ENCODE peak calls at places on chromosomes 7 and 10, in ten cellular contexts. U is activated T-cell treated with anti-CD3 and anti-CD28 coated beads for 1 hour; Q is NCI-H2029; V is activated T-helper 1 cell treated with anti-CD3 and anti-CD28 coated beads, Interleukin-12 subunit alpha, Interleukin-12 subunit beta, Interleukin-2, Interleukin-4 antibody, amounts not matched to agents 30 ng/mL and 10 ng/mL and 1 ng/mL, durations not matched to agents 14 hours and 24 hours and 36 hours; R is activated CD4-positive, alpha-beta T cell treated with anti-CD3 and anti-CD28 coated beads, Interleukin-2, amount 50 U/mL, for 1 hour; E is T-helper 2 cell; L is GM10248; B is NCI-H748 treated with DMSO at 0.1 percent for 48 hours; T is stimulated activated CD8-positive, alpha-beta memory T cell treated with anti-CD3 and anti-CD28 coated beads, Interleukin-15, amount 100 ng/mL, for 4 hours; S is pulmonary artery endothelial cell. A is an unnamed sample.

GRCh38 chr7:26397326-26397725 is 105.7 kb downstream of the SNX10 start:
- DNase-seq in U (no peak), Q (no peak), V (no peak), R (no peak), E (no peak), L (no peak), B (no peak), T (no peak), S (no peak), A (no peak)

GRCh38 chr10:128921389-128922022 is 545.5 kb upstream of the MGMT start:
- DNase-seq in U (no peak), Q (no peak), V (no peak), R (no peak), E (no peak), L (no peak), B (no peak), T (no peak), S (no peak), A (no peak)

GRCh38 chr7:135718794-135719436 is 9.1 kb downstream of the SLC13A4 start:
- DNase-seq in U (no peak), Q (no peak), V (no peak), R (no peak), E (no peak), L (no peak), B (peak), T (no peak), S (no peak), A (no peak)

GRCh38 chr7:157905740-157906461 is 569.1 kb downstream of the DNAJB6 start:
- DNase-seq in U (no peak), Q (peak), V (no peak), R (no peak), E (no peak), L (no peak), B (no peak), T (no peak), S (no peak), A (no peak)

GRCh38 chr10:43287056-43288007 is 20.5 kb upstream of the RASGEF1A start:
- DNase-seq in U (peak), Q (peak), V (peak), R (peak), E (peak), L (no peak), B (no peak), T (no peak), S (no peak), A (peak)

GRCh38 chr10:110802090-110802489 is 69.6 kb upstream of the PDCD4 start:
- DNase-seq in U (no peak), Q (no peak), V (no peak), R (no peak), E (no peak), L (no peak), B (no peak), T (no peak), S (no peak), A (no peak)

GRCh38 chr10:84108797-84109196 is 30.5 kb upstream of the GHITM start:
- DNase-seq in U (no peak), Q (no peak), V (no peak), R (no peak), E (no peak), L (no peak), B (no peak), T (no peak), S (no peak), A (no peak)

GRCh38 chr10:122515022-122515424 is 45.5 kb upstream of the DMBT1 start:
- DNase-seq in U (no peak), Q (no peak), V (no peak), R (no peak), E (no peak), L (no peak), B (no peak), T (no peak), S (no peak), A (no peak)

GRCh38 chr10:26407406-26407969 is 30.7 kb upstream of the APBB1IP start:
- DNase-seq in U (no peak), Q (no peak), V (no peak), R (no peak), E (no peak), L (no peak), B (no peak), T (no peak), S (no peak), A (no peak)

GRCh38 chr10:49111320-49111698 is 4.0 kb downstream of the VSTM4 start:
- DNase-seq in U (no peak), Q (no peak), V (no peak), R (no peak), E (no peak), L (no peak), B (no peak), T (no peak), S (no peak), A (no peak)

GRCh38 chr7:7612519-7612918 is 28.0 kb upstream of the UMAD1 start:
- DNase-seq in U (no peak), Q (no peak), V (no peak), R (no peak), E (no peak), L (no peak), B (no peak), T (no peak), S (no peak), A (no peak)

GRCh38 chr7:19708397-19709248 is at the start of gene POLR1F:
- DNase-seq in U (peak), Q (peak), V (peak), R (peak), E (peak), L (peak), B (peak), T (peak), S (peak), A (peak)

GRCh38 chr7:132783824-132784223 is 207.6 kb upstream of the PLXNA4 start:
- DNase-seq in U (no peak), Q (peak), V (no peak), R (no peak), E (no peak), L (no peak), B (no peak), T (no peak), S (no peak), A (no peak)

GRCh38 chr7:67206452-67206851 is 209.8 kb downstream of the TYW1 start:
- DNase-seq in U (no peak), Q (no peak), V (no peak), R (no peak), E (no peak), L (no peak), B (no peak), T (no peak), S (no peak), A (no peak)

GRCh38 chr7:132318338-132319318 is 257.6 kb downstream of the PLXNA4 start:
- DNase-seq in U (peak), Q (peak), V (peak), R (peak), E (peak), L (peak), B (peak), T (peak), S (peak), A (peak)